ENCODE peak calls at places on chromosomes 5 and 9, in seven cellular contexts. Z is HepG2, C is A549, D is HCT116, Y is Panc1, P is GM23338, R is SK-N-SH. Q is an unnamed sample.

GRCh38 chr9:5112109-5112592 is 73.3 kb downstream of the INSL6 start:
- DNase-seq in Z (no peak), C (no peak), D (no peak), Y (no peak), P (no peak), R (peak; percentile 8), Q (no peak)

GRCh38 chr5:173202266-173202875 is 32.6 kb downstream of the NKX2-5 start:
- DNase-seq in Z (no peak), C (no peak), D (no peak), Y (no peak), P (no peak), R (no peak), Q (no peak)

GRCh38 chr5:81665795-81666194 is 85.1 kb downstream of the SSBP2 start:
- DNase-seq in Z (no peak), C (no peak), D (no peak), Y (no peak), P (no peak), R (no peak), Q (no peak)

GRCh38 chr9:98899399-98900056 is 44.2 kb upstream of the COL15A1 start:
- DNase-seq in Z (no peak), C (no peak), D (no peak), Y (no peak), P (no peak), R (no peak), Q (peak; percentile 59)

GRCh38 chr9:20382460-20383071 is 239.7 kb downstream of the MLLT3 start:
- DNase-seq in Z (peak; percentile 74), C (no peak), D (no peak), Y (no peak), P (peak; percentile 22), R (no peak), Q (no peak)

GRCh38 chr5:14516901-14517300 is 64.7 kb upstream of the OTULINL start:
- DNase-seq in Z (no peak), C (no peak), D (no peak), Y (no peak), P (no peak), R (no peak), Q (no peak)

GRCh38 chr5:157714480-157714879 is 16.7 kb upstream of the THG1L start:
- DNase-seq in Z (no peak), C (no peak), D (no peak), Y (no peak), P (no peak), R (no peak), Q (no peak)

GRCh38 chr9:30243467-30243866 is 2141.0 kb upstream of the ACO1 start:
- DNase-seq in Z (no peak), C (no peak), D (no peak), Y (no peak), P (no peak), R (no peak), Q (no peak)

GRCh38 chr5:169350759-169351240 is 49.9 kb upstream of the SLIT3 start:
- DNase-seq in Z (no peak), C (peak; percentile 93), D (peak; percentile 13), Y (peak; percentile 86), P (no peak), R (peak; percentile 35), Q (no peak)

GRCh38 chr9:114096041-114096511 is 3.0 kb downstream of the KIF12 start:
- DNase-seq in Z (no peak), C (peak; percentile 35), D (no peak), Y (no peak), P (peak; percentile 65), R (no peak), Q (no peak)

GRCh38 chr5:160464466-160464797 is 42.8 kb downstream of the PTTG1 start:
- DNase-seq in Z (no peak), C (no peak), D (no peak), Y (no peak), P (no peak), R (no peak), Q (no peak)

GRCh38 chr5:118862596-118862995 is 125.8 kb downstream of the DTWD2 start:
- DNase-seq in Z (no peak), C (no peak), D (no peak), Y (no peak), P (no peak), R (no peak), Q (no peak)

GRCh38 chr5:159543326-159543725 is 213.0 kb upstream of the IL12B start:
- DNase-seq in Z (no peak), C (no peak), D (no peak), Y (no peak), P (no peak), R (no peak), Q (no peak)

GRCh38 chr5:177509361-177509951 is at the start of gene DOK3:
- DNase-seq in Z (no peak), C (no peak), D (no peak), Y (no peak), P (peak; percentile 60), R (no peak), Q (peak; percentile 81)

GRCh38 chr5:107873877-107874276 is 203.1 kb upstream of the EFNA5 start:
- DNase-seq in Z (no peak), C (no peak), D (no peak), Y (no peak), P (no peak), R (no peak), Q (no peak)

GRCh38 chr5:81525690-81526089 is 131.8 kb upstream of the ACOT12 start:
- DNase-seq in Z (no peak), C (no peak), D (no peak), Y (no peak), P (no peak), R (no peak), Q (peak; percentile 6)

GRCh38 chr5:102760815-102761214 is 5.7 kb downstream of the PAM start:
- DNase-seq in Z (no peak), C (no peak), D (no peak), Y (no peak), P (no peak), R (peak; percentile 58), Q (no peak)

DNA sequence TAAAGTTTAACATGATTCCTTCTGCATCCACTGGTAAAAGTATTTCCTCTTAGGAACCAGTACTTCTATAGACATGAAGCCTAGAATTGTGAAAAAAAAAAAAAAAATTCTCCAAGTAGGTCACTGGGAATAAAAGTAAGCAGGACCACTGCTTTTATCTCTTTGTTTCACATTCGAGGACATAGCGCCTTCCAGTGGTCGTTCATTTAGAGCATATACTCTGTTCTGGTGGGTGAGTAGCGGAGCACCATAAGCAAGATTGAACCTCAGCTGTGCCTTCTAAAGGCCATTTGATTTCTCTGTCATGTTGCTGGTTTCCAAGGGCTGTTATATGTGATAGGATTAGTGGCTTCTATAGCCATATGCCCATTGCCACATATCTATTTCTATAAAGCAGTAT is 393.1 kb downstream of the TMEM232 start:
- DNase-seq in Z (peak; percentile 24), C (no peak), D (peak; percentile 3), Y (no peak), P (peak; percentile 86), R (no peak), Q (no peak)
- TF ChIP-seq REST in Z (no peak), C (no peak), D (no peak), Y (no peak), P (no peak), R (no peak), Q (no peak)

GRCh38 chr9:121242219-121242954 is 25.6 kb upstream of the GSN start:
- DNase-seq in Z (no peak), C (no peak), D (no peak), Y (no peak), P (no peak), R (no peak), Q (no peak)

GRCh38 chr9:121242955-121243346 is 25.0 kb upstream of the GSN start:
- DNase-seq in Z (no peak), C (no peak), D (no peak), Y (no peak), P (no peak), R (no peak), Q (no peak)

GRCh38 chr9:121249563-121249962 is 18.4 kb upstream of the GSN start:
- DNase-seq in Z (no peak), C (no peak), D (no peak), Y (no peak), P (no peak), R (no peak), Q (peak; percentile 72)

GRCh38 chr9:121252104-121252851 is 15.7 kb upstream of the GSN start:
- DNase-seq in Z (no peak), C (no peak), D (no peak), Y (no peak), P (no peak), R (no peak), Q (peak; percentile 86)

DNA sequence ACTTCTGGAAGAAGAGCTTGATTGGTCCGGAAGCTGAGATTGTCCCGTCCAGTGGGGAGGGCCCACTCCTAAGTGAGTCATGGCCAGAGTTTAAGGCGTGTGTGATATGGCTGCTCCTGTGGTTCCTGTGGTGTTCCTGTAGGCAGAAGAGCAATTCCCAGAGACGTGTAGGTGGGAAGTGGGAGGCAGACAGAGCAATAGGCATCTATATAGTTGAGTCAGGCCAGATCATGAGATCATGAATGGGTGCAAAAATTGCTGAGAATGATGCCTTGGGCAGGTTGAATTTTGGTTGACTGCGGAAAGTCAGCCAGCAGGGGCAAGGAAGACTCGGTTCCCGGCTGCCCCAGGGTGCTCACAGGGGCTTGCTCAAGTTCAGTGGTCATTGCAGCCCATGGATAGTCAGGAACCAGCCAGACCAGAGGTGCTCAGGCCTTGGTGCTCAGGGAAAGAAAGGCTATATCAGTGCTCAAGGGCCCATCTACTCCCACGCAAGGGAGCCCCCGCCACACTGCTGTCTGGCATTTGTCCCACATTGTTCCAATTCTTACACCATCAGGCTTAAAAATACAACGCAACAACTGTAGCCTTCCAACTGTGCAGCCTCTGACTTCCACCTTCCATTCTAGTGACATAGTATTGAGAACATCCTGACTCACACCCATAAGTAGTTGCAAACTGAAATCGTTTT is 21.0 kb upstream of the GSN start:
- DNase-seq in Z (no peak), C (no peak), D (no peak), Y (no peak), P (no peak), R (no peak), Q (peak; percentile 44)
- H3K4me3 ChIP-seq in Z (no peak overlapping the region), C (no peak overlapping the region), D (no peak overlapping the region), Y (no peak overlapping the region), P (no peak overlapping the region), R (no peak overlapping the region), Q (no peak overlapping the region)

GRCh38 chr5:76325876-76326491 is 77.1 kb upstream of the IQGAP2 start:
- DNase-seq in Z (no peak), C (no peak), D (no peak), Y (no peak), P (no peak), R (no peak), Q (no peak)
- TF ChIP-seq REST in Z (no peak), C (no peak), D (no peak), Y (no peak), P (no peak), R (no peak), Q (no peak)

DNA sequence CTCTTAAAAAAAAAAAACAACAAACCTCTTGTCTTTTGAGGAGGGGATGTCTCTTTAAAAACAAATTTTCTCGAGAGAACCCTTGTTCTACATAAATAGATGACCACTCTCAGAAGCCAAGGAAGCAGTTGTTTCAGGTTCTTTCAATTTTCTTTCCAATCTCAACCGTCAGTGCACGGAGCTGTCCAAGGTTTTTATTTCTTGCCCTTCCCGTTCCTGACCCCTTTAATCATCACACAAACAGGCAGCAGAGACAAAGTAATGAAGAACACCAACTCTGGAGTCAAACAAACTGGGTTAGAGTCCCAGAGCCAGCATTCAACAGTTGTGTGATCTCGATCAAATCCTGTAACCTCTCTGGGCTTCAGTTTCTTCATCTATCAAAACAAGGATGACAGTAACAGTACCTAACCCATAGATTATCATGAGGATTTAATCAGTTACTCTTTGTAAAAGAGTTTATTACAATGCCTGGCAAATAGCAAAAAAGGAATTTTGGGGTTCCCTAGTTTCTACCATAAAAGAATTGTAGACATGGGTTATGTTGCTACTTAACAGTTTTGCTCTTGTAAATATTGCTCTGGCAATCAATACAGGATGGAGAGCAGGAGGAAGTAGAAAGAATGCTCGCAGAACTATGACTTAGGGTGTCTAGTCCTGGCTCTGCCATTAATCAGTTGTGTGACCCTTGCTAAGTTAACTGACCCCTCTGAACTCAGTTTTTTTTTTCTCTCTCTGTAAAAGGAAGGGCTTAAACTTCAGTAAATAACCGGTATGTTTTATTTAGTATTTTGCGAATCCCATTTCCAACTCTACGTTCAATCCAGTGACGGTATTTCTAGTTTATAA is 1.0 kb upstream of the NIM1K start:
- DNase-seq in Z (no peak), C (no peak), D (no peak), Y (no peak), P (no peak), R (no peak), Q (no peak)
- H3K4me3 ChIP-seq in Z (peak overlapping the region; percentile 59), C (peak overlapping the region; percentile 61), D (no peak overlapping the region), Y (peak overlapping the region; percentile 61), P (peak overlapping the region; percentile 60), R (no peak overlapping the region), Q (no peak overlapping the region)